ENCODE peak calls at places on chromosomes 13 and 19, in ten cellular contexts. K is endothelial cell of umbilical vein; D is CD8-positive, alpha-beta memory T cell; U is stimulated activated effector memory CD8-positive, alpha-beta T cell treated with anti-CD3 and anti-CD28 coated beads, Interleukin-12 subunit alpha, Interleukin-12 subunit beta, amount 100 ng/mL, for 72 hours; L is activated CD4-positive, alpha-beta T cell treated with anti-CD3 and anti-CD28 coated beads, Interleukin-2, amount 50 U/mL, for 24 hours; J is T-cell; R is ovary; X is NCI-H1930; B is mammary epithelial cell; Z is progenitor cell of endocrine pancreas. V is an unnamed sample.

GRCh38 chr19:8444677-8445487 is at the start of gene HNRNPM:
- DNase-seq in K (peak), D (peak), U (peak), L (peak), J (peak), R (peak), X (peak), B (peak), Z (peak), V (peak)

GRCh38 chr13:89930861-89931260 is 1416.6 kb upstream of the MIR17HG start:
- DNase-seq in K (no peak), D (no peak), U (no peak), L (no peak), J (no peak), R (no peak), X (no peak), B (no peak), Z (no peak), V (no peak)

GRCh38 chr19:58406818-58407657 is 1.4 kb upstream of the ZNF584 start:
- DNase-seq in K (no peak), D (no peak), U (no peak), L (no peak), J (no peak), R (peak), X (no peak), B (no peak), Z (no peak), V (no peak)

GRCh38 chr13:33205804-33206221 is 79.7 kb downstream of the STARD13 start:
- DNase-seq in K (peak), D (no peak), U (no peak), L (no peak), J (no peak), R (no peak), X (no peak), B (no peak), Z (no peak), V (no peak)

GRCh38 chr19:10195199-10195519 is 406 bp upstream of the DNMT1 start:
- DNase-seq in K (no peak), D (no peak), U (no peak), L (no peak), J (no peak), R (no peak), X (no peak), B (no peak), Z (no peak), V (no peak)

GRCh38 chr13:109790071-109790470 is 3.7 kb upstream of the IRS2 start:
- DNase-seq in K (no peak), D (no peak), U (no peak), L (no peak), J (no peak), R (no peak), X (no peak), B (no peak), Z (no peak), V (peak)

GRCh38 chr19:38223617-38224013 is 407 bp downstream of the DPF1 start:
- DNase-seq in K (no peak), D (no peak), U (no peak), L (no peak), J (no peak), R (no peak), X (no peak), B (no peak), Z (no peak), V (no peak)

GRCh38 chr19:41935781-41936415 is 7.6 kb upstream of the ERFL start:
- DNase-seq in K (no peak), D (no peak), U (no peak), L (no peak), J (no peak), R (no peak), X (no peak), B (no peak), Z (no peak), V (no peak)

GRCh38 chr19:28289294-28290063 is 923.5 kb downstream of the UQCRFS1 start:
- DNase-seq in K (peak), D (no peak), U (no peak), L (no peak), J (no peak), R (no peak), X (peak), B (peak), Z (no peak), V (no peak)

GRCh38 chr19:28705008-28705407 is 507.9 kb downstream of the UQCRFS1 start:
- DNase-seq in K (no peak), D (no peak), U (no peak), L (no peak), J (no peak), R (no peak), X (no peak), B (peak), Z (no peak), V (no peak)

V was measured in AML-193.